ENCODE peak calls at places on chromosomes 1 and 21, in nine cellular contexts. One of them, this sample, is unnamed.

GRCh38 chr21:15754640-15755039 is 24.9 kb downstream of the USP25 start:
- DNase-seq in brain microvascular endothelial cell: no peak
- DNase-seq in HCT116: no peak
- DNase-seq in A673: no peak
- DNase-seq in IMR-90: peak; percentile 66
- DNase-seq in body of pancreas: no peak
- DNase-seq in cardiac muscle cell: no peak
- DNase-seq in MM.1S: no peak
- DNase-seq in tibial artery: no peak
- DNase-seq in this sample: no peak

GRCh38 chr1:153394391-153394790 is 3.5 kb upstream of the S100A8 start:
- DNase-seq in brain microvascular endothelial cell: no peak
- DNase-seq in HCT116: no peak
- DNase-seq in A673: no peak
- DNase-seq in IMR-90: no peak
- DNase-seq in body of pancreas: no peak
- DNase-seq in cardiac muscle cell: no peak
- DNase-seq in MM.1S: no peak
- DNase-seq in tibial artery: no peak
- DNase-seq in this sample: no peak

GRCh38 chr1:61173118-61173517 is 90.8 kb downstream of the NFIA start:
- DNase-seq in brain microvascular endothelial cell: no peak
- DNase-seq in HCT116: no peak
- DNase-seq in A673: no peak
- DNase-seq in IMR-90: no peak
- DNase-seq in body of pancreas: no peak
- DNase-seq in cardiac muscle cell: no peak
- DNase-seq in MM.1S: no peak
- DNase-seq in tibial artery: peak; percentile 64
- DNase-seq in this sample: no peak

GRCh38 chr1:227945891-227946623 is 1.7 kb downstream of the WNT9A start:
- DNase-seq in brain microvascular endothelial cell: peak; percentile 24
- DNase-seq in HCT116: peak; percentile 77
- DNase-seq in A673: no peak
- DNase-seq in IMR-90: peak; percentile 51
- DNase-seq in body of pancreas: peak; percentile 96
- DNase-seq in cardiac muscle cell: no peak
- DNase-seq in MM.1S: peak; percentile 66
- DNase-seq in tibial artery: peak; percentile 63
- DNase-seq in this sample: peak; percentile 45

GRCh38 chr1:23562138-23562819 is 3.0 kb upstream of the ID3 start:
- DNase-seq in brain microvascular endothelial cell: peak; percentile 99
- DNase-seq in HCT116: peak; percentile 90
- DNase-seq in A673: peak; percentile 98
- DNase-seq in IMR-90: peak; percentile 99
- DNase-seq in body of pancreas: peak; percentile 96
- DNase-seq in cardiac muscle cell: peak; percentile 98
- DNase-seq in MM.1S: peak; percentile 85
- DNase-seq in tibial artery: peak; percentile 99
- DNase-seq in this sample: peak; percentile 78

GRCh38 chr21:18468775-18469174 is 65.2 kb upstream of the TMPRSS15 start:
- DNase-seq in brain microvascular endothelial cell: no peak
- DNase-seq in HCT116: no peak
- DNase-seq in A673: peak; percentile 73
- DNase-seq in IMR-90: no peak
- DNase-seq in body of pancreas: no peak
- DNase-seq in cardiac muscle cell: no peak
- DNase-seq in MM.1S: peak; percentile 60
- DNase-seq in tibial artery: no peak
- DNase-seq in this sample: no peak

GRCh38 chr21:41369105-41369914 is 7.5 kb downstream of the MX2 start:
- DNase-seq in brain microvascular endothelial cell: no peak
- DNase-seq in HCT116: no peak
- DNase-seq in A673: peak; percentile 5
- DNase-seq in IMR-90: no peak
- DNase-seq in body of pancreas: no peak
- DNase-seq in cardiac muscle cell: peak; percentile 58
- DNase-seq in MM.1S: no peak
- DNase-seq in tibial artery: no peak
- DNase-seq in this sample: peak; percentile 68

GRCh38 chr21:29174607-29175013 is 44.2 kb downstream of the MAP3K7CL start:
- DNase-seq in brain microvascular endothelial cell: no peak
- DNase-seq in HCT116: no peak
- DNase-seq in A673: no peak
- DNase-seq in IMR-90: peak; percentile 30
- DNase-seq in body of pancreas: no peak
- DNase-seq in cardiac muscle cell: no peak
- DNase-seq in MM.1S: no peak
- DNase-seq in tibial artery: no peak
- DNase-seq in this sample: no peak

GRCh38 chr1:84941843-84942242 is 48.8 kb upstream of the LPAR3 start:
- DNase-seq in brain microvascular endothelial cell: no peak
- DNase-seq in HCT116: no peak
- DNase-seq in A673: no peak
- DNase-seq in IMR-90: no peak
- DNase-seq in body of pancreas: no peak
- DNase-seq in cardiac muscle cell: no peak
- DNase-seq in MM.1S: no peak
- DNase-seq in tibial artery: no peak
- DNase-seq in this sample: no peak

GRCh38 chr1:84947536-84948410 is 49.1 kb downstream of the MCOLN2 start:
- DNase-seq in brain microvascular endothelial cell: no peak
- DNase-seq in HCT116: no peak
- DNase-seq in A673: no peak
- DNase-seq in IMR-90: no peak
- DNase-seq in body of pancreas: no peak
- DNase-seq in cardiac muscle cell: no peak
- DNase-seq in MM.1S: no peak
- DNase-seq in tibial artery: no peak
- DNase-seq in this sample: no peak

GRCh38 chr1:84946631-84947030 is 50.3 kb downstream of the MCOLN2 start:
- DNase-seq in brain microvascular endothelial cell: no peak
- DNase-seq in HCT116: no peak
- DNase-seq in A673: no peak
- DNase-seq in IMR-90: peak; percentile 68
- DNase-seq in body of pancreas: no peak
- DNase-seq in cardiac muscle cell: no peak
- DNase-seq in MM.1S: no peak
- DNase-seq in tibial artery: no peak
- DNase-seq in this sample: no peak

GRCh38 chr1:84940481-84940880 is 47.5 kb upstream of the LPAR3 start:
- DNase-seq in brain microvascular endothelial cell: no peak
- DNase-seq in HCT116: no peak
- DNase-seq in A673: no peak
- DNase-seq in IMR-90: no peak
- DNase-seq in body of pancreas: no peak
- DNase-seq in cardiac muscle cell: no peak
- DNase-seq in MM.1S: no peak
- DNase-seq in tibial artery: no peak
- DNase-seq in this sample: no peak

GRCh38 chr1:84944767-84945486 is 51.9 kb upstream of the LPAR3 start:
- DNase-seq in brain microvascular endothelial cell: peak; percentile 58
- DNase-seq in HCT116: peak; percentile 90
- DNase-seq in A673: peak; percentile 95
- DNase-seq in IMR-90: peak; percentile 93
- DNase-seq in body of pancreas: peak; percentile 77
- DNase-seq in cardiac muscle cell: peak; percentile 87
- DNase-seq in MM.1S: peak; percentile 79
- DNase-seq in tibial artery: peak; percentile 49
- DNase-seq in this sample: peak; percentile 50
- TF ChIP-seq CTCF in brain microvascular endothelial cell: peak; percentile 82
- TF ChIP-seq CTCF in HCT116: peak; percentile 70
- TF ChIP-seq CTCF in A673: peak; percentile 98
- TF ChIP-seq CTCF in IMR-90: peak; percentile 70
- TF ChIP-seq CTCF in body of pancreas: peak; percentile 78
- TF ChIP-seq CTCF in cardiac muscle cell: peak; percentile 81
- TF ChIP-seq CTCF in MM.1S: peak; percentile 66
- TF ChIP-seq CTCF in tibial artery: peak; percentile 96
- TF ChIP-seq CTCF in this sample: peak; percentile 50

DNA sequence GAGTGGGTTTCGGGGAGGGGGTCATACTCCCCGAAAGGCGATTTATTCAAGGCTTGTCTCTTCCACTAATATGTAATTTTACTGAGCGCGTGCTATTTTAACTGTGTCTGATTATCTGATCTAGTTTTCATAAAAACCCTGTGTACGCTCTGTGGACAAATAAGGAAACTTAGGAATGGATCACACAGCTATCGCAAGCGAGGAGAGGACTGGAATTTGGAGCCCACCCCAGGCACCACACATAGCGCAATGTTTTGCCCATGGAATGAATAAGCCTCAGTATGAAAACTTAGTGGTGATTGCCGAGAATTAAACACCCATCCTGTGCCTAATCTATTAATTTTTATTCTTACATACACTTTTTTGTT is 9.8 kb upstream of the RAB42 start:
- DNase-seq in brain microvascular endothelial cell: peak; percentile 18
- DNase-seq in HCT116: no peak
- DNase-seq in A673: peak; percentile 64
- DNase-seq in IMR-90: no peak
- DNase-seq in body of pancreas: no peak
- DNase-seq in cardiac muscle cell: peak; percentile 22
- DNase-seq in MM.1S: no peak
- DNase-seq in tibial artery: peak; percentile 26
- DNase-seq in this sample: no peak
- TF ChIP-seq CTCF in brain microvascular endothelial cell: no peak
- TF ChIP-seq CTCF in HCT116: no peak
- TF ChIP-seq CTCF in A673: no peak
- TF ChIP-seq CTCF in IMR-90: no peak
- TF ChIP-seq CTCF in body of pancreas: no peak
- TF ChIP-seq CTCF in cardiac muscle cell: no peak
- TF ChIP-seq CTCF in MM.1S: no peak
- TF ChIP-seq CTCF in tibial artery: no peak
- TF ChIP-seq CTCF in this sample: no peak

GRCh38 chr21:34864370-34865209 is 184.5 kb downstream of the RUNX1 start:
- DNase-seq in brain microvascular endothelial cell: no peak
- DNase-seq in HCT116: no peak
- DNase-seq in A673: no peak
- DNase-seq in IMR-90: no peak
- DNase-seq in body of pancreas: no peak
- DNase-seq in cardiac muscle cell: no peak
- DNase-seq in MM.1S: no peak
- DNase-seq in tibial artery: no peak
- DNase-seq in this sample: no peak
- TF ChIP-seq CTCF in brain microvascular endothelial cell: no peak
- TF ChIP-seq CTCF in HCT116: no peak
- TF ChIP-seq CTCF in A673: no peak
- TF ChIP-seq CTCF in IMR-90: no peak
- TF ChIP-seq CTCF in body of pancreas: no peak
- TF ChIP-seq CTCF in cardiac muscle cell: no peak
- TF ChIP-seq CTCF in MM.1S: no peak
- TF ChIP-seq CTCF in tibial artery: no peak
- TF ChIP-seq CTCF in this sample: no peak

GRCh38 chr21:46334351-46335140 is 10.6 kb downstream of the PCNT start:
- DNase-seq in brain microvascular endothelial cell: no peak
- DNase-seq in HCT116: no peak
- DNase-seq in A673: no peak
- DNase-seq in IMR-90: no peak
- DNase-seq in body of pancreas: no peak
- DNase-seq in cardiac muscle cell: no peak
- DNase-seq in MM.1S: no peak
- DNase-seq in tibial artery: no peak
- DNase-seq in this sample: no peak
- TF ChIP-seq CTCF in brain microvascular endothelial cell: no peak
- TF ChIP-seq CTCF in HCT116: no peak
- TF ChIP-seq CTCF in A673: no peak
- TF ChIP-seq CTCF in IMR-90: no peak
- TF ChIP-seq CTCF in body of pancreas: no peak
- TF ChIP-seq CTCF in cardiac muscle cell: no peak
- TF ChIP-seq CTCF in MM.1S: no peak
- TF ChIP-seq CTCF in tibial artery: no peak
- TF ChIP-seq CTCF in this sample: no peak

This sample was measured in GM20000.